ENCODE peak calls at places on chromosomes 16 and 17, in eight cellular contexts. One of them, this sample, is unnamed.

GRCh38 chr16:11224096-11224893 is 31.7 kb downstream of the SOCS1 start:
- DNase-seq in globus pallidus: no peak
- DNase-seq in activated CD4-positive, alpha-beta T cell treated with anti-CD3 and anti-CD28 coated beads, Interleukin-2, amount 50 U/mL, for 48 hours: peak
- DNase-seq in NCI-H2081: no peak
- DNase-seq in stimulated activated CD8-positive, alpha-beta memory T cell treated with anti-CD3 and anti-CD28 coated beads, Interleukin-12 subunit alpha, Interleukin-12 subunit beta, amount 100 ng/mL, for 1 hour: no peak
- DNase-seq in fibroblast of lung: no peak
- DNase-seq in H54: no peak
- DNase-seq in NCI-H510A: no peak
- DNase-seq in this sample: peak

GRCh38 chr16:86306046-86306644 is 204.2 kb upstream of the FOXF1 start:
- DNase-seq in NCI-H2081: no peak
- DNase-seq in fibroblast of lung: peak
- DNase-seq in NCI-H510A: no peak
- DNase-seq in globus pallidus: no peak
- DNase-seq in H54: no peak
- DNase-seq in activated CD4-positive, alpha-beta T cell treated with anti-CD3 and anti-CD28 coated beads, Interleukin-2, amount 50 U/mL, for 48 hours: no peak
- DNase-seq in stimulated activated CD8-positive, alpha-beta memory T cell treated with anti-CD3 and anti-CD28 coated beads, Interleukin-12 subunit alpha, Interleukin-12 subunit beta, amount 100 ng/mL, for 1 hour: no peak
- DNase-seq in this sample: no peak

GRCh38 chr17:49227436-49228261 is 2.9 kb downstream of the PHOSPHO1 start:
- DNase-seq in activated CD4-positive, alpha-beta T cell treated with anti-CD3 and anti-CD28 coated beads, Interleukin-2, amount 50 U/mL, for 48 hours: peak
- DNase-seq in stimulated activated CD8-positive, alpha-beta memory T cell treated with anti-CD3 and anti-CD28 coated beads, Interleukin-12 subunit alpha, Interleukin-12 subunit beta, amount 100 ng/mL, for 1 hour: peak
- DNase-seq in fibroblast of lung: peak
- DNase-seq in NCI-H2081: peak
- DNase-seq in H54: peak
- DNase-seq in globus pallidus: peak
- DNase-seq in NCI-H510A: peak
- DNase-seq in this sample: peak

GRCh38 chr17:62921837-62922236 is 44.2 kb upstream of the TANC2 start:
- DNase-seq in stimulated activated CD8-positive, alpha-beta memory T cell treated with anti-CD3 and anti-CD28 coated beads, Interleukin-12 subunit alpha, Interleukin-12 subunit beta, amount 100 ng/mL, for 1 hour: no peak
- DNase-seq in activated CD4-positive, alpha-beta T cell treated with anti-CD3 and anti-CD28 coated beads, Interleukin-2, amount 50 U/mL, for 48 hours: no peak
- DNase-seq in NCI-H2081: no peak
- DNase-seq in NCI-H510A: no peak
- DNase-seq in globus pallidus: no peak
- DNase-seq in fibroblast of lung: no peak
- DNase-seq in H54: no peak
- DNase-seq in this sample: no peak

GRCh38 chr16:72372082-72372615 is 200.2 kb upstream of the PMFBP1 start:
- DNase-seq in globus pallidus: no peak
- DNase-seq in NCI-H510A: no peak
- DNase-seq in stimulated activated CD8-positive, alpha-beta memory T cell treated with anti-CD3 and anti-CD28 coated beads, Interleukin-12 subunit alpha, Interleukin-12 subunit beta, amount 100 ng/mL, for 1 hour: no peak
- DNase-seq in NCI-H2081: no peak
- DNase-seq in activated CD4-positive, alpha-beta T cell treated with anti-CD3 and anti-CD28 coated beads, Interleukin-2, amount 50 U/mL, for 48 hours: no peak
- DNase-seq in fibroblast of lung: no peak
- DNase-seq in H54: no peak
- DNase-seq in this sample: no peak

GRCh38 chr17:82247175-82247823 is 18.5 kb downstream of the SLC16A3 start:
- DNase-seq in NCI-H510A: no peak
- DNase-seq in NCI-H2081: no peak
- DNase-seq in fibroblast of lung: no peak
- DNase-seq in activated CD4-positive, alpha-beta T cell treated with anti-CD3 and anti-CD28 coated beads, Interleukin-2, amount 50 U/mL, for 48 hours: no peak
- DNase-seq in globus pallidus: no peak
- DNase-seq in stimulated activated CD8-positive, alpha-beta memory T cell treated with anti-CD3 and anti-CD28 coated beads, Interleukin-12 subunit alpha, Interleukin-12 subunit beta, amount 100 ng/mL, for 1 hour: no peak
- DNase-seq in H54: no peak
- DNase-seq in this sample: no peak

GRCh38 chr16:50326835-50327465 is 41.8 kb downstream of the BRD7 start:
- DNase-seq in stimulated activated CD8-positive, alpha-beta memory T cell treated with anti-CD3 and anti-CD28 coated beads, Interleukin-12 subunit alpha, Interleukin-12 subunit beta, amount 100 ng/mL, for 1 hour: peak
- DNase-seq in NCI-H2081: no peak
- DNase-seq in globus pallidus: no peak
- DNase-seq in activated CD4-positive, alpha-beta T cell treated with anti-CD3 and anti-CD28 coated beads, Interleukin-2, amount 50 U/mL, for 48 hours: peak
- DNase-seq in H54: no peak
- DNase-seq in fibroblast of lung: peak
- DNase-seq in NCI-H510A: no peak
- DNase-seq in this sample: peak

GRCh38 chr17:44997733-44998520 is 29.8 kb upstream of the C1QL1 start:
- DNase-seq in NCI-H2081: no peak
- DNase-seq in globus pallidus: no peak
- DNase-seq in NCI-H510A: peak
- DNase-seq in stimulated activated CD8-positive, alpha-beta memory T cell treated with anti-CD3 and anti-CD28 coated beads, Interleukin-12 subunit alpha, Interleukin-12 subunit beta, amount 100 ng/mL, for 1 hour: no peak
- DNase-seq in H54: no peak
- DNase-seq in fibroblast of lung: no peak
- DNase-seq in activated CD4-positive, alpha-beta T cell treated with anti-CD3 and anti-CD28 coated beads, Interleukin-2, amount 50 U/mL, for 48 hours: no peak
- DNase-seq in this sample: no peak

GRCh38 chr16:83933885-83934683 is 19.0 kb upstream of the OSGIN1 start:
- DNase-seq in globus pallidus: no peak
- DNase-seq in activated CD4-positive, alpha-beta T cell treated with anti-CD3 and anti-CD28 coated beads, Interleukin-2, amount 50 U/mL, for 48 hours: no peak
- DNase-seq in H54: no peak
- DNase-seq in fibroblast of lung: peak
- DNase-seq in NCI-H510A: no peak
- DNase-seq in NCI-H2081: no peak
- DNase-seq in stimulated activated CD8-positive, alpha-beta memory T cell treated with anti-CD3 and anti-CD28 coated beads, Interleukin-12 subunit alpha, Interleukin-12 subunit beta, amount 100 ng/mL, for 1 hour: no peak
- DNase-seq in this sample: no peak

GRCh38 chr17:3976675-3977171 is 12.5 kb upstream of the ATP2A3 start:
- DNase-seq in NCI-H510A: no peak
- DNase-seq in NCI-H2081: peak
- DNase-seq in globus pallidus: peak
- DNase-seq in stimulated activated CD8-positive, alpha-beta memory T cell treated with anti-CD3 and anti-CD28 coated beads, Interleukin-12 subunit alpha, Interleukin-12 subunit beta, amount 100 ng/mL, for 1 hour: no peak
- DNase-seq in activated CD4-positive, alpha-beta T cell treated with anti-CD3 and anti-CD28 coated beads, Interleukin-2, amount 50 U/mL, for 48 hours: no peak
- DNase-seq in fibroblast of lung: no peak
- DNase-seq in H54: no peak
- DNase-seq in this sample: peak

GRCh38 chr17:31690118-31690517 is 168.9 kb downstream of the COPRS start:
- DNase-seq in fibroblast of lung: peak
- DNase-seq in NCI-H2081: no peak
- DNase-seq in NCI-H510A: no peak
- DNase-seq in H54: no peak
- DNase-seq in activated CD4-positive, alpha-beta T cell treated with anti-CD3 and anti-CD28 coated beads, Interleukin-2, amount 50 U/mL, for 48 hours: no peak
- DNase-seq in stimulated activated CD8-positive, alpha-beta memory T cell treated with anti-CD3 and anti-CD28 coated beads, Interleukin-12 subunit alpha, Interleukin-12 subunit beta, amount 100 ng/mL, for 1 hour: no peak
- DNase-seq in globus pallidus: no peak
- DNase-seq in this sample: no peak

GRCh38 chr17:9192010-9192409 is 170.7 kb downstream of the NTN1 start:
- DNase-seq in activated CD4-positive, alpha-beta T cell treated with anti-CD3 and anti-CD28 coated beads, Interleukin-2, amount 50 U/mL, for 48 hours: no peak
- DNase-seq in fibroblast of lung: peak
- DNase-seq in NCI-H510A: no peak
- DNase-seq in stimulated activated CD8-positive, alpha-beta memory T cell treated with anti-CD3 and anti-CD28 coated beads, Interleukin-12 subunit alpha, Interleukin-12 subunit beta, amount 100 ng/mL, for 1 hour: no peak
- DNase-seq in globus pallidus: no peak
- DNase-seq in NCI-H2081: peak
- DNase-seq in H54: no peak
- DNase-seq in this sample: no peak

GRCh38 chr17:7852262-7852670 is 2.6 kb upstream of the TMEM88 start:
- DNase-seq in fibroblast of lung: no peak
- DNase-seq in globus pallidus: no peak
- DNase-seq in NCI-H510A: no peak
- DNase-seq in NCI-H2081: no peak
- DNase-seq in H54: no peak
- DNase-seq in stimulated activated CD8-positive, alpha-beta memory T cell treated with anti-CD3 and anti-CD28 coated beads, Interleukin-12 subunit alpha, Interleukin-12 subunit beta, amount 100 ng/mL, for 1 hour: no peak
- DNase-seq in activated CD4-positive, alpha-beta T cell treated with anti-CD3 and anti-CD28 coated beads, Interleukin-2, amount 50 U/mL, for 48 hours: no peak
- DNase-seq in this sample: no peak

GRCh38 chr17:3944485-3945388 is 19.5 kb downstream of the ATP2A3 start:
- DNase-seq in activated CD4-positive, alpha-beta T cell treated with anti-CD3 and anti-CD28 coated beads, Interleukin-2, amount 50 U/mL, for 48 hours: peak
- DNase-seq in globus pallidus: peak
- DNase-seq in stimulated activated CD8-positive, alpha-beta memory T cell treated with anti-CD3 and anti-CD28 coated beads, Interleukin-12 subunit alpha, Interleukin-12 subunit beta, amount 100 ng/mL, for 1 hour: no peak
- DNase-seq in NCI-H2081: no peak
- DNase-seq in H54: peak
- DNase-seq in fibroblast of lung: peak
- DNase-seq in NCI-H510A: no peak
- DNase-seq in this sample: peak

GRCh38 chr17:20009302-20010098 is at the start of gene SPECC1:
- DNase-seq in globus pallidus: peak
- DNase-seq in NCI-H510A: peak
- DNase-seq in H54: peak
- DNase-seq in stimulated activated CD8-positive, alpha-beta memory T cell treated with anti-CD3 and anti-CD28 coated beads, Interleukin-12 subunit alpha, Interleukin-12 subunit beta, amount 100 ng/mL, for 1 hour: peak
- DNase-seq in NCI-H2081: peak
- DNase-seq in fibroblast of lung: peak
- DNase-seq in activated CD4-positive, alpha-beta T cell treated with anti-CD3 and anti-CD28 coated beads, Interleukin-2, amount 50 U/mL, for 48 hours: peak
- DNase-seq in this sample: peak

GRCh38 chr17:66739553-66739952 is 95.4 kb upstream of the CACNG5 start:
- DNase-seq in activated CD4-positive, alpha-beta T cell treated with anti-CD3 and anti-CD28 coated beads, Interleukin-2, amount 50 U/mL, for 48 hours: no peak
- DNase-seq in NCI-H510A: no peak
- DNase-seq in NCI-H2081: no peak
- DNase-seq in H54: no peak
- DNase-seq in fibroblast of lung: no peak
- DNase-seq in stimulated activated CD8-positive, alpha-beta memory T cell treated with anti-CD3 and anti-CD28 coated beads, Interleukin-12 subunit alpha, Interleukin-12 subunit beta, amount 100 ng/mL, for 1 hour: no peak
- DNase-seq in globus pallidus: no peak
- DNase-seq in this sample: no peak

GRCh38 chr16:19708498-19709205 is 9.4 kb downstream of the KNOP1 start:
- DNase-seq in stimulated activated CD8-positive, alpha-beta memory T cell treated with anti-CD3 and anti-CD28 coated beads, Interleukin-12 subunit alpha, Interleukin-12 subunit beta, amount 100 ng/mL, for 1 hour: no peak
- DNase-seq in fibroblast of lung: no peak
- DNase-seq in NCI-H510A: no peak
- DNase-seq in NCI-H2081: no peak
- DNase-seq in H54: no peak
- DNase-seq in globus pallidus: no peak
- DNase-seq in activated CD4-positive, alpha-beta T cell treated with anti-CD3 and anti-CD28 coated beads, Interleukin-2, amount 50 U/mL, for 48 hours: no peak
- DNase-seq in this sample: no peak

GRCh38 chr16:87723224-87723619 is 42.6 kb downstream of the KLHDC4 start:
- DNase-seq in stimulated activated CD8-positive, alpha-beta memory T cell treated with anti-CD3 and anti-CD28 coated beads, Interleukin-12 subunit alpha, Interleukin-12 subunit beta, amount 100 ng/mL, for 1 hour: no peak
- DNase-seq in H54: peak
- DNase-seq in NCI-H2081: peak
- DNase-seq in globus pallidus: peak
- DNase-seq in fibroblast of lung: peak
- DNase-seq in NCI-H510A: peak
- DNase-seq in activated CD4-positive, alpha-beta T cell treated with anti-CD3 and anti-CD28 coated beads, Interleukin-2, amount 50 U/mL, for 48 hours: no peak
- DNase-seq in this sample: peak

GRCh38 chr16:75801307-75801706 is 75.0 kb upstream of the CPHXL start:
- DNase-seq in activated CD4-positive, alpha-beta T cell treated with anti-CD3 and anti-CD28 coated beads, Interleukin-2, amount 50 U/mL, for 48 hours: no peak
- DNase-seq in NCI-H2081: no peak
- DNase-seq in NCI-H510A: no peak
- DNase-seq in stimulated activated CD8-positive, alpha-beta memory T cell treated with anti-CD3 and anti-CD28 coated beads, Interleukin-12 subunit alpha, Interleukin-12 subunit beta, amount 100 ng/mL, for 1 hour: no peak
- DNase-seq in globus pallidus: peak
- DNase-seq in H54: no peak
- DNase-seq in fibroblast of lung: no peak
- DNase-seq in this sample: peak